ENCODE peak calls at places on chromosomes 6 and 20, in ten cellular contexts. One of them, this sample, is unnamed.

GRCh38 chr6:34616230-34616591 is 60.1 kb upstream of the SPDEF start:
- DNase-seq in EL: no peak
- DNase-seq in NCI-H1105 treated with DMSO at 0.1 percent for 48 hours: peak
- DNase-seq in H9: no peak
- DNase-seq in fibroblast of lung: no peak
- DNase-seq in psoas muscle: no peak
- DNase-seq in testis: no peak
- DNase-seq in uterus: no peak
- DNase-seq in Daoy: no peak
- DNase-seq in T-helper 17 cell: no peak
- DNase-seq in this sample: no peak

GRCh38 chr6:26394289-26394688 is 7.8 kb upstream of the BTN3A1 start:
- DNase-seq in fibroblast of lung: peak
- DNase-seq in H9: no peak
- DNase-seq in testis: no peak
- DNase-seq in psoas muscle: no peak
- DNase-seq in T-helper 17 cell: no peak
- DNase-seq in Daoy: peak
- DNase-seq in NCI-H1105 treated with DMSO at 0.1 percent for 48 hours: peak
- DNase-seq in uterus: no peak
- DNase-seq in EL: peak
- DNase-seq in this sample: no peak

GRCh38 chr6:127031511-127031910 is 87.0 kb upstream of the RSPO3 start:
- DNase-seq in NCI-H1105 treated with DMSO at 0.1 percent for 48 hours: peak
- DNase-seq in psoas muscle: no peak
- DNase-seq in testis: no peak
- DNase-seq in uterus: no peak
- DNase-seq in T-helper 17 cell: no peak
- DNase-seq in Daoy: no peak
- DNase-seq in H9: no peak
- DNase-seq in EL: no peak
- DNase-seq in fibroblast of lung: peak
- DNase-seq in this sample: no peak

GRCh38 chr6:158481612-158482473 is 78.0 kb upstream of the TMEM181 start:
- DNase-seq in EL: peak
- DNase-seq in Daoy: peak
- DNase-seq in fibroblast of lung: peak
- DNase-seq in testis: no peak
- DNase-seq in NCI-H1105 treated with DMSO at 0.1 percent for 48 hours: no peak
- DNase-seq in psoas muscle: no peak
- DNase-seq in H9: no peak
- DNase-seq in T-helper 17 cell: no peak
- DNase-seq in uterus: no peak
- DNase-seq in this sample: no peak

GRCh38 chr20:11266571-11266970 is 592.8 kb upstream of the JAG1 start:
- DNase-seq in NCI-H1105 treated with DMSO at 0.1 percent for 48 hours: no peak
- DNase-seq in EL: no peak
- DNase-seq in psoas muscle: no peak
- DNase-seq in T-helper 17 cell: no peak
- DNase-seq in uterus: no peak
- DNase-seq in fibroblast of lung: peak
- DNase-seq in Daoy: peak
- DNase-seq in H9: no peak
- DNase-seq in testis: no peak
- DNase-seq in this sample: no peak

GRCh38 chr6:99522531-99522930 is 7.3 kb upstream of the USP45 start:
- DNase-seq in EL: peak
- DNase-seq in T-helper 17 cell: no peak
- DNase-seq in NCI-H1105 treated with DMSO at 0.1 percent for 48 hours: no peak
- DNase-seq in testis: no peak
- DNase-seq in H9: no peak
- DNase-seq in fibroblast of lung: peak
- DNase-seq in Daoy: peak
- DNase-seq in psoas muscle: no peak
- DNase-seq in uterus: no peak
- DNase-seq in this sample: no peak

GRCh38 chr6:14194483-14194882 is 76.9 kb downstream of the CD83 start:
- DNase-seq in NCI-H1105 treated with DMSO at 0.1 percent for 48 hours: no peak
- DNase-seq in T-helper 17 cell: no peak
- DNase-seq in EL: no peak
- DNase-seq in Daoy: no peak
- DNase-seq in H9: no peak
- DNase-seq in psoas muscle: no peak
- DNase-seq in fibroblast of lung: no peak
- DNase-seq in uterus: no peak
- DNase-seq in testis: no peak
- DNase-seq in this sample: no peak

GRCh38 chr20:35497780-35498189 is 31.7 kb downstream of the C20orf173 start:
- DNase-seq in H9: no peak
- DNase-seq in fibroblast of lung: peak
- DNase-seq in EL: no peak
- DNase-seq in T-helper 17 cell: no peak
- DNase-seq in testis: peak
- DNase-seq in uterus: peak
- DNase-seq in psoas muscle: peak
- DNase-seq in NCI-H1105 treated with DMSO at 0.1 percent for 48 hours: no peak
- DNase-seq in Daoy: no peak
- DNase-seq in this sample: peak

GRCh38 chr6:43286456-43286994 is 11.5 kb upstream of the SLC22A7 start:
- DNase-seq in Daoy: no peak
- DNase-seq in uterus: no peak
- DNase-seq in T-helper 17 cell: no peak
- DNase-seq in fibroblast of lung: no peak
- DNase-seq in EL: no peak
- DNase-seq in testis: no peak
- DNase-seq in NCI-H1105 treated with DMSO at 0.1 percent for 48 hours: no peak
- DNase-seq in H9: no peak
- DNase-seq in psoas muscle: peak
- DNase-seq in this sample: no peak

GRCh38 chr6:11368760-11369159 is 136.3 kb upstream of the NEDD9 start:
- DNase-seq in uterus: no peak
- DNase-seq in EL: no peak
- DNase-seq in T-helper 17 cell: no peak
- DNase-seq in psoas muscle: no peak
- DNase-seq in fibroblast of lung: no peak
- DNase-seq in NCI-H1105 treated with DMSO at 0.1 percent for 48 hours: no peak
- DNase-seq in testis: no peak
- DNase-seq in Daoy: peak
- DNase-seq in H9: no peak
- DNase-seq in this sample: no peak

GRCh38 chr6:146700078-146700686 is 101.4 kb downstream of the ADGB start:
- DNase-seq in EL: peak
- DNase-seq in psoas muscle: no peak
- DNase-seq in NCI-H1105 treated with DMSO at 0.1 percent for 48 hours: peak
- DNase-seq in H9: peak
- DNase-seq in fibroblast of lung: peak
- DNase-seq in T-helper 17 cell: no peak
- DNase-seq in Daoy: peak
- DNase-seq in uterus: peak
- DNase-seq in testis: peak
- DNase-seq in this sample: peak

GRCh38 chr6:56555438-56555872 is 87.2 kb downstream of the DST start:
- DNase-seq in fibroblast of lung: peak
- DNase-seq in NCI-H1105 treated with DMSO at 0.1 percent for 48 hours: peak
- DNase-seq in psoas muscle: no peak
- DNase-seq in T-helper 17 cell: no peak
- DNase-seq in EL: no peak
- DNase-seq in H9: no peak
- DNase-seq in testis: no peak
- DNase-seq in uterus: no peak
- DNase-seq in Daoy: no peak
- DNase-seq in this sample: peak

GRCh38 chr6:71419954-71420692 is 131.5 kb downstream of the OGFRL1 start:
- DNase-seq in Daoy: no peak
- DNase-seq in testis: peak
- DNase-seq in T-helper 17 cell: no peak
- DNase-seq in NCI-H1105 treated with DMSO at 0.1 percent for 48 hours: peak
- DNase-seq in uterus: peak
- DNase-seq in H9: no peak
- DNase-seq in psoas muscle: peak
- DNase-seq in EL: peak
- DNase-seq in fibroblast of lung: peak
- DNase-seq in this sample: peak

GRCh38 chr20:50013976-50014375 is 31.2 kb downstream of the SNAI1 start:
- DNase-seq in H9: no peak
- DNase-seq in NCI-H1105 treated with DMSO at 0.1 percent for 48 hours: no peak
- DNase-seq in fibroblast of lung: no peak
- DNase-seq in uterus: no peak
- DNase-seq in Daoy: no peak
- DNase-seq in testis: no peak
- DNase-seq in psoas muscle: no peak
- DNase-seq in T-helper 17 cell: no peak
- DNase-seq in EL: no peak
- DNase-seq in this sample: no peak

GRCh38 chr6:2829253-2829652 is 12.4 kb downstream of the SERPINB1 start:
- DNase-seq in T-helper 17 cell: no peak
- DNase-seq in uterus: no peak
- DNase-seq in H9: no peak
- DNase-seq in testis: no peak
- DNase-seq in fibroblast of lung: no peak
- DNase-seq in psoas muscle: no peak
- DNase-seq in Daoy: no peak
- DNase-seq in EL: no peak
- DNase-seq in NCI-H1105 treated with DMSO at 0.1 percent for 48 hours: no peak
- DNase-seq in this sample: no peak

GRCh38 chr6:119361209-119361608 is 11.6 kb upstream of the MAN1A1 start:
- DNase-seq in NCI-H1105 treated with DMSO at 0.1 percent for 48 hours: no peak
- DNase-seq in psoas muscle: no peak
- DNase-seq in uterus: no peak
- DNase-seq in H9: no peak
- DNase-seq in fibroblast of lung: no peak
- DNase-seq in T-helper 17 cell: no peak
- DNase-seq in EL: no peak
- DNase-seq in testis: no peak
- DNase-seq in Daoy: peak
- DNase-seq in this sample: no peak

GRCh38 chr20:16966276-16966880 is 218.2 kb downstream of the OTOR start:
- DNase-seq in fibroblast of lung: no peak
- DNase-seq in uterus: no peak
- DNase-seq in EL: no peak
- DNase-seq in H9: no peak
- DNase-seq in psoas muscle: no peak
- DNase-seq in NCI-H1105 treated with DMSO at 0.1 percent for 48 hours: no peak
- DNase-seq in T-helper 17 cell: no peak
- DNase-seq in Daoy: no peak
- DNase-seq in testis: no peak
- DNase-seq in this sample: no peak

GRCh38 chr6:119200774-119201173 is 122.3 kb upstream of the FAM184A start:
- DNase-seq in uterus: no peak
- DNase-seq in T-helper 17 cell: no peak
- DNase-seq in testis: no peak
- DNase-seq in H9: no peak
- DNase-seq in psoas muscle: no peak
- DNase-seq in NCI-H1105 treated with DMSO at 0.1 percent for 48 hours: no peak
- DNase-seq in fibroblast of lung: no peak
- DNase-seq in EL: no peak
- DNase-seq in Daoy: no peak
- DNase-seq in this sample: no peak

GRCh38 chr6:107340881-107341280 is 118.5 kb downstream of the PDSS2 start:
- DNase-seq in psoas muscle: no peak
- DNase-seq in testis: no peak
- DNase-seq in T-helper 17 cell: no peak
- DNase-seq in fibroblast of lung: no peak
- DNase-seq in H9: no peak
- DNase-seq in NCI-H1105 treated with DMSO at 0.1 percent for 48 hours: no peak
- DNase-seq in EL: no peak
- DNase-seq in uterus: no peak
- DNase-seq in Daoy: no peak
- DNase-seq in this sample: no peak

GRCh38 chr6:130934848-130935585 is 107.8 kb downstream of the SMLR1 start:
- DNase-seq in H9: no peak
- DNase-seq in EL: peak
- DNase-seq in T-helper 17 cell: no peak
- DNase-seq in psoas muscle: no peak
- DNase-seq in testis: no peak
- DNase-seq in fibroblast of lung: peak
- DNase-seq in NCI-H1105 treated with DMSO at 0.1 percent for 48 hours: no peak
- DNase-seq in Daoy: no peak
- DNase-seq in uterus: no peak
- DNase-seq in this sample: no peak

GRCh38 chr6:162509821-162510220 is 217.7 kb downstream of the PRKN start:
- DNase-seq in fibroblast of lung: no peak
- DNase-seq in H9: no peak
- DNase-seq in T-helper 17 cell: no peak
- DNase-seq in psoas muscle: no peak
- DNase-seq in Daoy: no peak
- DNase-seq in NCI-H1105 treated with DMSO at 0.1 percent for 48 hours: no peak
- DNase-seq in uterus: no peak
- DNase-seq in EL: no peak
- DNase-seq in testis: no peak
- DNase-seq in this sample: no peak

GRCh38 chr6:52152692-52153091 is 33.5 kb upstream of the IL17A start:
- DNase-seq in testis: no peak
- DNase-seq in EL: no peak
- DNase-seq in Daoy: no peak
- DNase-seq in NCI-H1105 treated with DMSO at 0.1 percent for 48 hours: peak
- DNase-seq in uterus: no peak
- DNase-seq in fibroblast of lung: no peak
- DNase-seq in T-helper 17 cell: no peak
- DNase-seq in psoas muscle: no peak
- DNase-seq in H9: no peak
- DNase-seq in this sample: no peak

GRCh38 chr6:10412948-10413849 is 1.7 kb downstream of the TFAP2A start:
- DNase-seq in psoas muscle: no peak
- DNase-seq in uterus: no peak
- DNase-seq in NCI-H1105 treated with DMSO at 0.1 percent for 48 hours: peak
- DNase-seq in EL: peak
- DNase-seq in T-helper 17 cell: no peak
- DNase-seq in testis: no peak
- DNase-seq in Daoy: peak
- DNase-seq in fibroblast of lung: no peak
- DNase-seq in H9: peak
- DNase-seq in this sample: no peak

GRCh38 chr6:56021943-56022342 is 146.6 kb upstream of the BMP5 start:
- DNase-seq in uterus: no peak
- DNase-seq in T-helper 17 cell: no peak
- DNase-seq in NCI-H1105 treated with DMSO at 0.1 percent for 48 hours: no peak
- DNase-seq in fibroblast of lung: no peak
- DNase-seq in psoas muscle: no peak
- DNase-seq in testis: no peak
- DNase-seq in EL: no peak
- DNase-seq in H9: peak
- DNase-seq in Daoy: peak
- DNase-seq in this sample: no peak

GRCh38 chr20:59371429-59371828 is 71.0 kb downstream of the EDN3 start:
- DNase-seq in testis: peak
- DNase-seq in uterus: no peak
- DNase-seq in Daoy: no peak
- DNase-seq in fibroblast of lung: no peak
- DNase-seq in T-helper 17 cell: no peak
- DNase-seq in H9: no peak
- DNase-seq in psoas muscle: no peak
- DNase-seq in NCI-H1105 treated with DMSO at 0.1 percent for 48 hours: no peak
- DNase-seq in EL: no peak
- DNase-seq in this sample: no peak

GRCh38 chr6:170292778-170293164 is 1.9 kb upstream of the DLL1 start:
- DNase-seq in NCI-H1105 treated with DMSO at 0.1 percent for 48 hours: peak
- DNase-seq in EL: no peak
- DNase-seq in psoas muscle: no peak
- DNase-seq in uterus: no peak
- DNase-seq in fibroblast of lung: peak
- DNase-seq in testis: no peak
- DNase-seq in Daoy: peak
- DNase-seq in T-helper 17 cell: no peak
- DNase-seq in H9: no peak
- DNase-seq in this sample: peak

GRCh38 chr6:128251445-128251844 is 269.0 kb downstream of the PTPRK start:
- DNase-seq in Daoy: no peak
- DNase-seq in NCI-H1105 treated with DMSO at 0.1 percent for 48 hours: no peak
- DNase-seq in psoas muscle: no peak
- DNase-seq in uterus: no peak
- DNase-seq in testis: no peak
- DNase-seq in fibroblast of lung: no peak
- DNase-seq in T-helper 17 cell: no peak
- DNase-seq in H9: no peak
- DNase-seq in EL: no peak
- DNase-seq in this sample: no peak

GRCh38 chr6:141580988-141581387 is 551.7 kb upstream of the GJE1 start:
- DNase-seq in NCI-H1105 treated with DMSO at 0.1 percent for 48 hours: no peak
- DNase-seq in Daoy: peak
- DNase-seq in testis: no peak
- DNase-seq in uterus: no peak
- DNase-seq in T-helper 17 cell: no peak
- DNase-seq in H9: no peak
- DNase-seq in EL: peak
- DNase-seq in psoas muscle: no peak
- DNase-seq in fibroblast of lung: peak
- DNase-seq in this sample: no peak

This sample was measured in sigmoid colon.